ENCODE peak calls at places on chromosomes 11 and 22, in four cellular contexts. T is bronchial epithelial cell, G is GM12878, Z is GM23338. R is an unnamed sample.
A peak's percentile ranks its signal among the peaks of the same experiment; 100 is the strongest.

GRCh38 chr11:199782-200181 is 6.9 kb downstream of the SCGB1C1 start:
- DNase-seq in T (no peak), G (no peak), Z (peak; percentile 56), R (no peak)

GRCh38 chr11:71145988-71146824 is 106.2 kb downstream of the SHANK2 start:
- DNase-seq in T (no peak), G (no peak), Z (no peak), R (no peak)

GRCh38 chr11:69876013-69876412 is 56.8 kb upstream of the FGF3 start:
- DNase-seq in T (no peak), G (no peak), Z (no peak), R (no peak)

GRCh38 chr11:65899356-65900124 is 648 bp downstream of the FOSL1 start:
- DNase-seq in T (no peak), G (no peak), Z (peak; percentile 67), R (no peak)

GRCh38 chr11:62395885-62396778 is 22.7 kb upstream of the SCGB1A1 start:
- DNase-seq in T (no peak), G (no peak), Z (no peak), R (no peak)

GRCh38 chr11:130829801-130830562 is 86.3 kb downstream of the SNX19 start:
- DNase-seq in T (no peak), G (no peak), Z (no peak), R (no peak)

GRCh38 chr11:130124096-130124495 is 35.5 kb upstream of the ST14 start:
- DNase-seq in T (peak; percentile 96), G (no peak), Z (no peak), R (no peak)

GRCh38 chr11:66333220-66333877 is 2.9 kb downstream of the RIN1 start:
- DNase-seq in T (no peak), G (no peak), Z (no peak), R (no peak)

GRCh38 chr11:71461696-71462095 is 8.7 kb downstream of the NADSYN1 start:
- DNase-seq in T (no peak), G (no peak), Z (no peak), R (no peak)

GRCh38 chr11:105109353-105109752 is 30.2 kb downstream of the CARD18 start:
- DNase-seq in T (no peak), G (no peak), Z (no peak), R (no peak)

GRCh38 chr11:118911113-118911879 is 14.4 kb downstream of the BCL9L start:
- DNase-seq in T (peak; percentile 52), G (no peak), Z (peak; percentile 62), R (no peak)

GRCh38 chr11:108870373-108871020 is 205.6 kb downstream of the DDX10 start:
- DNase-seq in T (peak; percentile 57), G (no peak), Z (no peak), R (no peak)

GRCh38 chr11:93082900-93083299 is 113.4 kb downstream of the MTNR1B start:
- DNase-seq in T (no peak), G (no peak), Z (no peak), R (no peak)

GRCh38 chr22:50697667-50698506 is 25.3 kb downstream of the SHANK3 start:
- DNase-seq in T (no peak), G (no peak), Z (no peak), R (no peak)

GRCh38 chr11:48041877-48042698 is 61.7 kb downstream of the PTPRJ start:
- DNase-seq in T (no peak), G (no peak), Z (no peak), R (no peak)

GRCh38 chr11:83671295-83671694 is 385.1 kb upstream of the CCDC90B start:
- DNase-seq in T (no peak), G (no peak), Z (no peak), R (no peak)
- TF ChIP-seq CTCF in T (no peak), G (no peak), Z (peak; percentile 34), R (no peak)

GRCh38 chr22:24543679-24544243 is 11.2 kb downstream of the GUCD1 start:
- DNase-seq in T (no peak), G (no peak), Z (no peak), R (no peak)

GRCh38 chr22:24541681-24542515 is 13.0 kb downstream of the GUCD1 start:
- DNase-seq in T (no peak), G (no peak), Z (no peak), R (no peak)

GRCh38 chr22:24543068-24543675 is 11.8 kb downstream of the GUCD1 start:
- DNase-seq in T (no peak), G (no peak), Z (no peak), R (no peak)

GRCh38 chr22:24540470-24540869 is 14.5 kb downstream of the GUCD1 start:
- DNase-seq in T (no peak), G (no peak), Z (no peak), R (no peak)

GRCh38 chr22:24542641-24543040 is 12.3 kb downstream of the GUCD1 start:
- DNase-seq in T (no peak), G (no peak), Z (no peak), R (no peak)
- TF ChIP-seq CTCF in T (no peak), G (no peak), Z (no peak), R (no peak)

GRCh38 chr11:78742430-78742829 is 167.8 kb upstream of the NARS2 start:
- DNase-seq in T (peak; percentile 79), G (no peak), Z (no peak), R (no peak)
- TF ChIP-seq CTCF in T (peak; percentile 27), G (no peak), Z (no peak), R (no peak)

DNA sequence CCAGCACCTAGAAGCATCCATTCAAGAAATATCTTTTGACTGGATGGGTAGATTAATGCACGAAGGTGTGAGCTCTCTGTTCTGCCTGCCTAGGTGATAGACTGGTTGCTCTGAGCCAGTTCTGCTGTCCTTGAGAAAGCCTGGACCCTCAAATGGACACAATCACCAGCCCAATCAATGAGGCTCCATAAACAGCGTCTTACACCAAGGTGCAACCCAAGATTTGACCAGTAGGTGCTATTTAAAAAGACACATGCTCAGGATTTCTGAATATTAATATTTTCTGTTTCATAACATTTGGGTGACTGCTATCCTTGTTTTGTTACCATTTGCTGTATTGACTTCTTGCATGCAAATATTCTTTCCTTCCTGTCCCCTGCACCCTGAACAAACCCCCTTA is 39.0 kb downstream of the PAMR1 start:
- DNase-seq in T (no peak), G (no peak), Z (no peak), R (no peak)
- TF ChIP-seq CTCF in T (no peak), G (no peak), Z (no peak), R (no peak)

GRCh38 chr22:29194269-29194668 is 11.4 kb upstream of the EMID1 start:
- DNase-seq in T (no peak), G (no peak), Z (peak; percentile 46), R (no peak)

GRCh38 chr22:29195964-29196666 is 9.6 kb upstream of the EMID1 start:
- DNase-seq in T (no peak), G (no peak), Z (no peak), R (no peak)

GRCh38 chr22:29198240-29198639 is 7.5 kb upstream of the EMID1 start:
- DNase-seq in T (no peak), G (no peak), Z (no peak), R (no peak)

GRCh38 chr22:29197096-29197495 is 8.6 kb upstream of the EMID1 start:
- DNase-seq in T (no peak), G (no peak), Z (no peak), R (no peak)

GRCh38 chr22:29195118-29195963 is 10.4 kb upstream of the EMID1 start:
- DNase-seq in T (no peak), G (no peak), Z (no peak), R (no peak)
- TF ChIP-seq CTCF in T (no peak), G (no peak), Z (no peak), R (no peak)

DNA sequence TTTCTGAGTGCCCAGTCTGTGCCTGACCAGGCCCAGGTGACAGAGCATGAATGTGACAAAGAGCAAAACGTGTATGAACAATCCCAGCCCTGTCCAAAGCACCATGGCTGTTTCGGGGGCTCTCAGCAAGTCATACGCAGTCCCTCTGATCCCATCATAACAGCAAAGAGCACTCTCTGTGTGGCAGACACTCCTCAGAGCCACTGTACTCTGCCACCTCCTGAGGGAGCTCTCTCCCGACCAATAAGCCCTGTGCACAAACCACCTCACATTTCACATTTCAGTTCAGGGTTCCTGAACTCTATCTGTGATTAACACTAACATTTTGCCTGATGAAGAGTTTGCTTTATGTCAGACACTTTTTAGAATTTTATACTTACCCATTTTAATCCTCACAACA is 6.6 kb downstream of the DGCR2 start:
- DNase-seq in T (no peak), G (no peak), Z (no peak), R (no peak)
- TF ChIP-seq CTCF in T (peak; percentile 39), G (peak; percentile 36), Z (peak; percentile 41), R (no peak)

GRCh38 chr11:24859801-24860300 is 363.0 kb downstream of the LUZP2 start:
- DNase-seq in T (no peak), G (no peak), Z (no peak), R (no peak)
- TF ChIP-seq CTCF in T (no peak), G (no peak), Z (no peak), R (no peak)

DNA sequence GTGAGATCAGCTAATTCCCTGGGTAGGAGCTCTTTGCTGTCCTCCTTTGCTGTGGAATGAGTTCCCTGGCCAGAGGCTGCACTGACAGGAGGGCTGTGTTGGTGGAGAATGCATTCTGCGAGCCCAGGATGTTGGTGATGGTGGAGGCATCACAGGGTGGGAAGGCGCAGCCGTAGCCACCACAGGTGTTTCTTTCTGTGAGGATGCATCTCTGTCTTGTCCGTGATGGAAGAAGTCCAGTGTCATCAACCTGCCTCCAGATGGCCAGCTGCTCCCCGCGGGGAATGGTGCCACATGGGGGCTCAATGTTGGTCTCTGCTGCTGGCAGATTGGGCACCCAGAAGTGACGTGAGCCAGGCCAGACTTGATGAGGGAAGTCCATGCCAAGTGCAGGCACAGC is 972.1 kb downstream of the TBC1D22A start:
- DNase-seq in T (no peak), G (no peak), Z (no peak), R (no peak)
- TF ChIP-seq CTCF in T (no peak), G (no peak), Z (no peak), R (no peak)